ENCODE peak calls at places on chromosome 1, in six cellular contexts. C, T, Y, S, A and G are unnamed samples.

GRCh38 chr1:38444311-38444710 is 397.7 kb upstream of the POU3F1 start:
- DNase-seq in C (peak), T (no peak), Y (peak), S (no peak), A (no peak), G (no peak)

GRCh38 chr1:54976747-54977146 is 3.7 kb upstream of the TMEM61 start:
- DNase-seq in C (no peak), T (no peak), Y (no peak), S (no peak), A (no peak), G (no peak)

GRCh38 chr1:111880866-111881837 is 108.3 kb downstream of the KCND3 start:
- DNase-seq in C (no peak), T (no peak), Y (no peak), S (no peak), A (no peak), G (no peak)

GRCh38 chr1:8047686-8048522 is 21.8 kb upstream of the ERRFI1 start:
- DNase-seq in C (peak), T (no peak), Y (peak), S (peak), A (no peak), G (peak)

GRCh38 chr1:174274452-174274851 is 115.1 kb downstream of the RABGAP1L start:
- DNase-seq in C (no peak), T (no peak), Y (no peak), S (no peak), A (no peak), G (no peak)

GRCh38 chr1:66951513-66951912 is 26.7 kb downstream of the MIER1 start:
- DNase-seq in C (no peak), T (no peak), Y (peak), S (no peak), A (peak), G (no peak)

GRCh38 chr1:176643536-176643935 is 180.6 kb downstream of the PAPPA2 start:
- DNase-seq in C (peak), T (no peak), Y (peak), S (no peak), A (no peak), G (no peak)

GRCh38 chr1:117284408-117285215 is 73.9 kb upstream of the VTCN1 start:
- DNase-seq in C (peak), T (no peak), Y (peak), S (no peak), A (peak), G (peak)

GRCh38 chr1:157371211-157371610 is 181.1 kb downstream of the FCRL5 start:
- DNase-seq in C (no peak), T (no peak), Y (no peak), S (no peak), A (no peak), G (no peak)

GRCh38 chr1:117669572-117669971 is 63.7 kb downstream of the TENT5C start:
- DNase-seq in C (no peak), T (no peak), Y (no peak), S (peak), A (no peak), G (no peak)